ENCODE peak calls at places on chromosomes 16 and 17, in four cellular contexts. T, M, E and K are unnamed samples.
A peak's percentile ranks its signal among the peaks of the same experiment; 100 is the strongest.

GRCh38 chr17:35731932-35732805 is 730 bp downstream of the RASL10B start:
- DNase-seq in T (no peak), M (no peak), E (no peak), K (no peak)

GRCh38 chr17:1559743-1560581 is 2.6 kb downstream of the PITPNA start:
- DNase-seq in T (no peak), M (no peak), E (no peak), K (peak; percentile 49)

GRCh38 chr17:42288985-42289862 is 926 bp downstream of the STAT5A start:
- DNase-seq in T (no peak), M (no peak), E (peak; percentile 55), K (peak; percentile 68)

GRCh38 chr17:28340374-28340773 is 4.8 kb downstream of the TNFAIP1 start:
- DNase-seq in T (no peak), M (no peak), E (no peak), K (no peak)

GRCh38 chr16:27168790-27169189 is 34.5 kb upstream of the KDM8 start:
- DNase-seq in T (no peak), M (no peak), E (no peak), K (no peak)

GRCh38 chr16:89696598-89697128 is 4.8 kb downstream of the SPATA2L start:
- DNase-seq in T (no peak), M (no peak), E (no peak), K (peak; percentile 59)

GRCh38 chr16:83449861-83450260 is 357.9 kb upstream of the HSBP1 start:
- DNase-seq in T (no peak), M (no peak), E (no peak), K (no peak)

GRCh38 chr17:38341035-38341721 is 2.6 kb downstream of the GPR179 start:
- DNase-seq in T (no peak), M (no peak), E (peak; percentile 85), K (peak; percentile 43)

GRCh38 chr17:1197781-1198490 is 18.2 kb upstream of the ABR start:
- DNase-seq in T (no peak), M (peak; percentile 95), E (peak; percentile 69), K (peak; percentile 82)

GRCh38 chr17:64180089-64180488 is 50.1 kb upstream of the ERN1 start:
- DNase-seq in T (no peak), M (no peak), E (no peak), K (no peak)

GRCh38 chr17:82013772-82014321 is 8.8 kb downstream of the CENPX start:
- DNase-seq in T (no peak), M (no peak), E (no peak), K (no peak)
- TF ChIP-seq POLR2AphosphoS5 in T (no peak), M (no peak), E (no peak), K (no peak)

GRCh38 chr17:81422776-81423697 is 27.8 kb downstream of the BAHCC1 start:
- DNase-seq in T (peak; percentile 68), M (no peak), E (peak; percentile 74), K (peak; percentile 60)

GRCh38 chr17:81419333-81419885 is 24.2 kb downstream of the BAHCC1 start:
- DNase-seq in T (peak; percentile 71), M (peak; percentile 97), E (peak; percentile 84), K (peak; percentile 82)

GRCh38 chr17:81419886-81420768 is 24.9 kb downstream of the BAHCC1 start:
- DNase-seq in T (no peak), M (no peak), E (peak; percentile 58), K (no peak)

GRCh38 chr17:81418710-81419332 is 23.6 kb downstream of the BAHCC1 start:
- DNase-seq in T (no peak), M (no peak), E (no peak), K (no peak)

DNA sequence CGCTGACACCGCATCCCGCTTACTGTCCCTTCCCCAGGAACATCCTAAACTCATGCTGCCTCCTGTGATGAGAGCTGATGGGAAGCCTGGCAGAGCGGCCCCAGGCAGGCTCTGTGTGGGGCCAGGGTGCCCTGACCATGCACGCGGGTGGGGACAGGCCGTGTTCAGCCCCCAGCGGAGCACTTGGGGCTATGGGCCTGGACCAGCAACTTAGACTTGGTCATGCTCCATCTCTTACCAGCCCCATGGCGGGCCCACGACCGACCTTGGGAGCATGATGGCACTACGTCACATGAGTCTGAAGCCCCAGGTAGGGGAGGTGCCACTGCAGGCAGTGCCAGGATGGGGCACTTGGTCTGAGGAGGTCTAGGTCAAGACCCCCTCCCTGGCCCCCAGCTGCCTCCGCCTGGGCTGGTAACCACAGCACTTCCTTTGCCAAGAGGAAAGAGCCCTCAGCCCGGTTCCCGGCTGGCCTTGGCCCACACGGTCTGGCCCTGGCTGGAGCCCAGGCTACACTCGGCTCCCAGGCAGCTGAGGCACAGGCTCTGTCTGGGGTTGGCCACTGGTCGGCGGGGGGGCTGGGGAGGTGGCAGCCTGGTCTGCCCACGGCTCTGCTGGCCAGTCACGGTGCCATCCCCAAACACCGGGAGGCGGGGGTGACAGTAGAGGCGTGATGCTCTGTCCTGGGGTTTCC is 25.7 kb downstream of the BAHCC1 start:
- DNase-seq in T (no peak), M (no peak), E (peak; percentile 82), K (no peak)
- H3K4me1 ChIP-seq in T (peaks cover 57% of the 10 kb centered on the region), M (peaks cover 77% of the 10 kb centered on the region), E (peaks cover 80% of the 10 kb centered on the region), K (peaks cover 44% of the 10 kb centered on the region)

GRCh38 chr17:68431661-68432071 is 25.6 kb downstream of the WIPI1 start:
- DNase-seq in T (peak; percentile 39), M (no peak), E (no peak), K (no peak)
- TF ChIP-seq CTCF in T (peak; percentile 57), M (no peak), E (no peak), K (no peak)

GRCh38 chr16:50247123-50247905 is 19.0 kb upstream of the ADCY7 start:
- DNase-seq in T (no peak), M (no peak), E (no peak), K (no peak)

GRCh38 chr16:50244140-50244503 is 22.2 kb upstream of the ADCY7 start:
- DNase-seq in T (no peak), M (no peak), E (no peak), K (no peak)

GRCh38 chr16:50244504-50245416 is 21.6 kb upstream of the ADCY7 start:
- DNase-seq in T (no peak), M (no peak), E (no peak), K (no peak)

GRCh38 chr16:50246299-50247122 is 19.8 kb upstream of the ADCY7 start:
- DNase-seq in T (no peak), M (no peak), E (no peak), K (no peak)

DNA sequence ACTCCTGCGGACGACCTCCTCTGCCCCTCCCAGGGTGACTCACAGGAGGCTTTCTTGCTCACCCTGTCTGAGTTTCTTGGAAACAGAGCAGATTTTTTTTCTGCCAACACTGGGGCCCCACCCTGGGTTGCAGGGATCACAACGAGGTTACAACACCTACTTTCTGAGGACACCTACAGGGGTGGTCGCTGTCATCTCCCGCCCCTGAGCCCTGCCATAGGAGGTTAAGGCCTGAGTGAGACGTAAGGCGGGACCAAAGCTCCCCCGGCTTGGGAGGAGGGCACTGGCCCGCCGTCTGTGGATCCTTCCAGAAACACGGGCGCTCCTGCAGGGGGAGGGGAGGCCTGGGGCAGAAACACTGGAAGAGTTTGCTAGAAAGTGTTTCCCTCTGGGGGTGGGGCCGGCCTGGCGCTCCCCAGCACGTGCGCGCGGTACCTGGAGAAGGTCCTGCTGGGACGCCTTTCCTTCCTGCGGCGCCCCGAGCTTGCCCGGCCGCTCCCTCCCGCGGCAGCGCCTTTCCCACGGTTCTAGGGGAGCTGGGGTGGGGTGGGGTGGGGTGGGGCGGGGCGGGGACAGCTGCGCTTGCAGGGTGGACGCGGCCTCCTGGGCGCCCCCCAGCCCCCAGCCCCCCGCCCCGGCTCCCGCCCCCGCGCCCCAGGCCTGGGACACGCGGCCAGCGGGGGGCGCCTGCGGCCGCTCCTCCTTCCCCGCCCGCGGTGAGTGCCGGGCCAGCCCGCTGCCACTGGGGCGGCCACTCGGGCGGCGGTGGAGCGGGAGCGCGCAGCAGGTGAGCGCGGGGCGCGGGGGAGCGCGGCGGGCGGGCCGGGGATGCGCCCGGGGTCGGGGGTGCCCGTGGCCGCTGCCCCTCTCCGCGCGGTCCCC is 20.7 kb upstream of the ADCY7 start:
- DNase-seq in T (peak; percentile 39), M (no peak), E (peak; percentile 55), K (peak; percentile 68)
- TF ChIP-seq POLR2AphosphoS5 in T (peak; percentile 44), M (no peak), E (no peak), K (no peak)

DNA sequence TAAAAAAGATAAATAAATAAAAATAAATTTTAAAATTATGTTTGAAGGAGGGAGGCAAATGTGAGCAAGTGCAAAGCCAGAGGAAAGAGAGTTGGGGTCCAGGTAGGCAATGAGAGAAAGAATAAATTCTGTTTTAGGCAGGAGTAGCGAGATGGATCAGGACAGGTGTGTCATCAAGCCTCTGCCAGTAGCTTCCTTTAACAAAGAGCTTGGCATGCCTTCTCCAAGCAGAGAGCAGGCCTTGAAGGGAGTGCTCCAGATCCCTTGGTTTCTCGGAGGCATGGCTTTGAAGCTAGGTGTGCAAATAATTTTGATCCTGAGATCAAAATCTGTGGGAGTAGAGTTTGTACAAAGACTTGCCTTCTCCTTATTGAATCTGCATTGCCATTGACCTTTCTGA is 33.4 kb downstream of the IQCK start:
- DNase-seq in T (no peak), M (no peak), E (no peak), K (no peak)
- H3K4me1 ChIP-seq in T (no peaks in the 10 kb centered on the region), M (peaks cover 17% of the 10 kb centered on the region), E (peaks cover 58% of the 10 kb centered on the region), K (peaks cover 19% of the 10 kb centered on the region)